ENCODE peak calls at places on chromosomes 16 and 17, in five cellular contexts. J is uterus, V is spleen, P is A549, I is ovary. N is an unnamed sample.

GRCh38 chr17:7133424-7133823 is 18.8 kb upstream of the ASGR2 start:
- DNase-seq in V (peak), I (no peak), P (peak), J (no peak), N (no peak)

GRCh38 chr17:17201271-17201670 is 4.9 kb downstream of the PLD6 start:
- DNase-seq in J (no peak), I (no peak), V (no peak), P (no peak), N (no peak)

GRCh38 chr16:79076039-79076767 is 524.3 kb downstream of the MAF start:
- DNase-seq in V (no peak), J (no peak), I (no peak), P (no peak), N (no peak)

GRCh38 chr16:23334421-23334853 is 32.3 kb downstream of the SCNN1B start:
- DNase-seq in J (no peak), I (no peak), P (no peak), V (no peak), N (no peak)

GRCh38 chr17:48194097-48194550 is 86.6 kb downstream of the SNX11 start:
- DNase-seq in J (no peak), I (no peak), V (no peak), P (peak), N (no peak)

GRCh38 chr16:76791151-76791550 is 399.8 kb upstream of the MON1B start:
- DNase-seq in V (no peak), P (no peak), J (no peak), I (no peak), N (no peak)

GRCh38 chr17:27601069-27601974 is 29.7 kb upstream of the LGALS9 start:
- DNase-seq in V (peak), P (peak), J (peak), I (peak), N (peak)

GRCh38 chr17:35568561-35568960 is 7.9 kb upstream of the SLFN14 start:
- DNase-seq in V (no peak), I (no peak), P (peak), J (no peak), N (no peak)

GRCh38 chr16:59432934-59433333 is 698.8 kb upstream of the GOT2 start:
- DNase-seq in I (no peak), V (no peak), P (no peak), J (no peak), N (no peak)

GRCh38 chr17:78144146-78144719 is 2.0 kb upstream of the C17orf99 start:
- DNase-seq in P (peak), V (peak), I (peak), J (peak), N (no peak)

GRCh38 chr16:4548124-4548523 is 8.0 kb upstream of the C16orf96 start:
- DNase-seq in P (no peak), J (no peak), V (no peak), I (no peak), N (no peak)

GRCh38 chr16:2770781-2771111 is 6.3 kb downstream of the ELOB start:
- DNase-seq in V (no peak), P (no peak), J (no peak), I (no peak), N (no peak)

GRCh38 chr16:2769100-2769529 is 8.0 kb downstream of the ELOB start:
- DNase-seq in J (no peak), P (no peak), V (peak), I (peak), N (no peak)

GRCh38 chr16:2771496-2772402 is 5.3 kb downstream of the ELOB start:
- DNase-seq in V (peak), I (peak), J (no peak), P (no peak), N (no peak)

GRCh38 chr16:2769675-2770056 is 7.4 kb downstream of the ELOB start:
- DNase-seq in V (peak), P (peak), J (no peak), I (peak), N (no peak)

GRCh38 chr16:2770057-2770780 is 6.9 kb downstream of the ELOB start:
- DNase-seq in J (no peak), P (peak), V (peak), I (peak), N (no peak)
- H3K27ac ChIP-seq in J (no peak), P (peak), V (no peak), I (no peak), N (peak)

DNA sequence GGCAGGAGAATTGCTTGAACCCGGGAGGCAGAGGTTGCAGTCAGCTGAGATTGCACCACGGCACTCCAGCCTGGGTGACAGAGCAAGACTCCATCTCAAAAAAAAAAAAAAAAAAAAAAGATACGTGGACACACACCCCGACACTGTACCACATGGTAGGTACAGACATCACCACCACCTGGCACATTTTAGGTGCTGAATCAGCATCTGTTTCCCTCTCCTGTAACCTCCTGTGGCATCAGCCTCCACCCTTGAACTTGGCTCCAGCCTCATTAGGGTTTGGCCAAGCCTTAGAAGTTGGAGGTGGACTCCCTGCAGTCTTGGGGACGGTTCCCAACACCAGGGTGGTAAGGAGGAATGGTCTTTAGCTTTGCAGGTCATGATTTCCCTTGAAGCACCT is 46.0 kb downstream of the XYLT1 start:
- DNase-seq in P (no peak), V (no peak), J (no peak), I (no peak), N (no peak)
- H3K27ac ChIP-seq in P (no peak), V (no peak), J (no peak), I (no peak), N (no peak)

GRCh38 chr16:11088432-11088794 is 144.0 kb downstream of the CLEC16A start:
- DNase-seq in J (no peak), I (no peak), P (no peak), V (no peak), N (no peak)
- H3K27ac ChIP-seq in J (no peak), I (peak), P (no peak), V (no peak), N (no peak)

GRCh38 chr16:30183236-30183960 is at the start of gene CORO1A:
- DNase-seq in P (peak), V (peak), J (peak), I (peak), N (peak)
- H3K27ac ChIP-seq in P (peak), V (peak), J (peak), I (peak), N (no peak)

DNA sequence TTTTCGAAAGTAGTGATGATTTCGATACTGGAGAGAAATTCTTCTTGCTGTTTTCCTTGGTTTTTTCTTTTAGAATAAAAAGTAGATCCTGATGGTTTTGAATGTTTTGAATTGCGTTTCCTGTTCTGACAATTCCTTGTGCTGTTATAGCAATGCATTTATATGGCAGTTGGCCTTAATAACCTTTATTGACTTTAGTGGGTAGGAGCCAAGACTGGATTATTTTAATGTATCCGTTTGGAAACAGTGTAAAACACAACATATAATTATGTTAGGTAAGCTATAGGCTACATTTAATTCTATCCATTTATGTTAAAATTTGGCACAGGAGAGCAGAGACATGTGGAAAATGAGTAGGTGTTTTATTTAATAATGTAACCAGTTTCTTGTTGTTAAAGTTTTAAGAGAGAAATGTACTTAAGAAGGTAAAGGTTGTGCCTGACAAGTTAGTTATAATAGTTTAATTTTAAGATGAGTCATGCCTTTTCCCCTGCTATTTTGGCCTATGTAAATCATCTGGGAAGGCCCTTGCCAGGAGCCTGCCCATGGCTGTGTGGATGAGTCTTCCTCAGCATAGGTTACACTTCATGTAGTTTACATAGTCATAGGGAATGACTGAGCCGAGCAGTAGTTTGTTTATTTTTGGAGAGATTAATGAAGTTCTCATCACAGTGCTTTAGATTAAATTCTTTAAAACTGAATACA is 189.9 kb downstream of the FTO start:
- DNase-seq in J (peak), V (no peak), I (no peak), P (peak), N (no peak)
- H3K27ac ChIP-seq in J (no peak), V (no peak), I (no peak), P (no peak), N (no peak)

DNA sequence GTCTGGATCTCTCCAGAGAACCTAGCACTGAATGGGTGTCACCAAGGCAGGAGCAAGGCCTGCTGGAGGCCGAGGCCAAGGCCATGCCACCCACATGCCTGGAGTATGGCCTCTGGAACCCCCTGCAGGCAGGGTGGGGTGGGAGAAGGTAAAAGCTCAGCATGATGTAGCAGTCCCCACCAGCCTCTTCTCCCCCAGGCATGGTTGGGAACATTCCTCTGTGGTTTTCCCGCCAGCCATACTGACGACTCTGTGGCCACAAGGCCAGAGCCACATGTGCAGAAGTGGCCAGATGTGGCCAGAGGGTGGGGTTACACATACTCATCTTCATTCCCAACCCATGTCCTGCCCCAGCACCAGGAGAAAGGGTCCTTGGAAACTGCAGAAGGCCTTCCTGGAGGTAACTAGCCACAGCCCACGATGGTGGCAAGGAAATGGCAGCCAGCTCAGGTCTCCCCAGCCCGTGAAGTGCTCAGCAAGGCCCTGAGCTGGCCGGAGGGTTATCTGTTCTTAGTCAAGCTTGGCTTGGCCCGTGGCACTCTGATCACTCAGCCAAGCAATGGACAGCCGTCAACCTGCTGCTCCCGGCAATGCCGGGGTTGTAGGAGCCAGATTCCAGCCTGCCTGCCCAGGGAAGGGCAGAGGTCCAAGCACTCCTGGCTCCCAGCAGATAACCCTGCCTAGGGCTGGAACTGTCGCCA is 26.2 kb downstream of the HDAC5 start:
- DNase-seq in J (no peak), I (no peak), V (no peak), P (peak), N (no peak)
- H3K27ac ChIP-seq in J (peak), I (peak), V (peak), P (peak), N (peak)

DNA sequence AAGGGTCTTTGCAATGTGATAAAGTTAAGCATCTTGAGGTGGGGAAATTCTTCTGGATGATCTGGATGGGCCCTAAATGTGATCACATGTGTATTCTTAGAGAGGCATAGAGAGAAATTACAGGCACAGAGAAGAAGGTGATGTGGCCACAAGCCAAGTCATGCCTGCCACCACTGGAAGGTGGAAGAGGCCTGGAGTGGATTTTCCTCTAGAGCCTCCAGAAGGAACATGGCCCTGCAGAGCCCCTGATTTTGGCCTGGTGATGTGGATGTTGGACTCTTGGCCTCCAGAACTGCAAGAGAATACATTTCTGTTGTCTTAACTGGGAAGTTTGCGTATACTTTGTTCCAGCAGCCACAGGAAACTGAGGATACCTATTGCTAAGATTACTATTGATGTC is 156.9 kb upstream of the CACNG5 start:
- DNase-seq in V (no peak), J (no peak), I (no peak), P (no peak), N (no peak)
- H3K27ac ChIP-seq in V (no peak), J (no peak), I (no peak), P (peak), N (no peak)

DNA sequence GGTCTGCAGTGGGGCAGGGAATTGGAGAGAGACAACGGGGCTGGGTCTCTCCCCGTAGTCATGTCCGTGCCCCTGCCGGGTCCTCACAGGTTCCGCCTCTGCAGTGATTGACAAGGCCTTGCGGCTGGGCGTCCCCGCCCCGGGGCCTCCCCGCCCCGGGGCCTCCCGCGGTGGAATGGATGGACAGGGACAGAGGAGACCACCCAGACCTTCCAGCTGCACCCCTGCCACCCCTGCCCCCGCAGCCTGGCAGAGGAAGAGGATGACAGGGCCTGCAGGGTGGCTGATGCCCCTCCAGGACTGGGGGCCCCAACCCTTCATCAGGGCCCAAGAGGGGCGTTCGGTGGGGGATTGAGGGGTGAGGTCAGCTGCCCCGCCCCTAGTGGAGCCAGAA is 216.4 kb upstream of the CIBAR2 start:
- DNase-seq in I (no peak), J (no peak), P (no peak), V (no peak), N (no peak)
- H3K27ac ChIP-seq in I (no peak), J (no peak), P (no peak), V (no peak), N (peak)

N was measured in SK-N-MC.